ENCODE peak calls at places on chromosomes 2 and 18, in ten cellular contexts. E, N, U, O, J, G, K, V, R and M are unnamed samples.

GRCh38 chr18:8800041-8800441 is 94.7 kb downstream of the MTCL1 start:
- DNase-seq in E (peak), N (no peak), U (no peak), O (no peak), J (no peak), G (no peak), K (no peak), V (no peak), R (no peak), M (no peak)

GRCh38 chr2:195503208-195503607 is 153.8 kb upstream of the SLC39A10 start:
- DNase-seq in E (no peak), N (no peak), U (no peak), O (no peak), J (no peak), G (no peak), K (no peak), V (no peak), R (no peak), M (no peak)

GRCh38 chr2:145220496-145220895 is 700.6 kb upstream of the ZEB2 start:
- DNase-seq in E (no peak), N (no peak), U (no peak), O (no peak), J (no peak), G (no peak), K (no peak), V (no peak), R (no peak), M (no peak)

GRCh38 chr2:157355618-157356017 is 30.0 kb upstream of the ERMN start:
- DNase-seq in E (peak), N (no peak), U (no peak), O (no peak), J (no peak), G (no peak), K (no peak), V (peak), R (peak), M (no peak)

GRCh38 chr2:61419570-61419969 is 51.3 kb downstream of the USP34 start:
- DNase-seq in E (no peak), N (no peak), U (no peak), O (no peak), J (no peak), G (no peak), K (no peak), V (no peak), R (no peak), M (no peak)

GRCh38 chr2:10258726-10259125 is 44.0 kb upstream of the HPCAL1 start:
- DNase-seq in E (no peak), N (no peak), U (no peak), O (no peak), J (no peak), G (no peak), K (no peak), V (no peak), R (no peak), M (no peak)

GRCh38 chr2:167140767-167141166 is 252.5 kb downstream of the XIRP2 start:
- DNase-seq in E (peak), N (no peak), U (no peak), O (peak), J (no peak), G (no peak), K (peak), V (peak), R (peak), M (peak)

GRCh38 chr2:24451805-24452498 is 39.1 kb upstream of the NCOA1 start:
- DNase-seq in E (no peak), N (no peak), U (no peak), O (no peak), J (no peak), G (no peak), K (no peak), V (no peak), R (no peak), M (no peak)

GRCh38 chr2:96952976-96953610 is 33.3 kb downstream of the FAM178B start:
- DNase-seq in E (peak), N (no peak), U (no peak), O (no peak), J (no peak), G (no peak), K (no peak), V (no peak), R (peak), M (no peak)

GRCh38 chr2:105396254-105397024 is 2.4 kb downstream of the FHL2 start:
- DNase-seq in E (peak), N (no peak), U (no peak), O (peak), J (peak), G (no peak), K (peak), V (peak), R (peak), M (peak)

GRCh38 chr2:130389783-130390182 is 33.9 kb downstream of the PTPN18 start:
- DNase-seq in E (no peak), N (no peak), U (no peak), O (no peak), J (no peak), G (no peak), K (no peak), V (no peak), R (no peak), M (no peak)

GRCh38 chr2:147689510-147689909 is 155.3 kb upstream of the ACVR2A start:
- DNase-seq in E (no peak), N (no peak), U (no peak), O (no peak), J (no peak), G (no peak), K (no peak), V (no peak), R (no peak), M (no peak)

GRCh38 chr2:232142049-232142448 is 180.5 kb downstream of the DIS3L2 start:
- DNase-seq in E (peak), N (peak), U (peak), O (no peak), J (peak), G (peak), K (peak), V (peak), R (peak), M (no peak)

GRCh38 chr2:160742679-160743078 is 249.1 kb upstream of the RBMS1 start:
- DNase-seq in E (no peak), N (no peak), U (no peak), O (no peak), J (no peak), G (no peak), K (no peak), V (no peak), R (peak), M (no peak)

GRCh38 chr2:102116675-102117471 is 25.7 kb upstream of the IL1R1 start:
- DNase-seq in E (peak), N (no peak), U (no peak), O (no peak), J (no peak), G (no peak), K (no peak), V (no peak), R (no peak), M (no peak)

DNA sequence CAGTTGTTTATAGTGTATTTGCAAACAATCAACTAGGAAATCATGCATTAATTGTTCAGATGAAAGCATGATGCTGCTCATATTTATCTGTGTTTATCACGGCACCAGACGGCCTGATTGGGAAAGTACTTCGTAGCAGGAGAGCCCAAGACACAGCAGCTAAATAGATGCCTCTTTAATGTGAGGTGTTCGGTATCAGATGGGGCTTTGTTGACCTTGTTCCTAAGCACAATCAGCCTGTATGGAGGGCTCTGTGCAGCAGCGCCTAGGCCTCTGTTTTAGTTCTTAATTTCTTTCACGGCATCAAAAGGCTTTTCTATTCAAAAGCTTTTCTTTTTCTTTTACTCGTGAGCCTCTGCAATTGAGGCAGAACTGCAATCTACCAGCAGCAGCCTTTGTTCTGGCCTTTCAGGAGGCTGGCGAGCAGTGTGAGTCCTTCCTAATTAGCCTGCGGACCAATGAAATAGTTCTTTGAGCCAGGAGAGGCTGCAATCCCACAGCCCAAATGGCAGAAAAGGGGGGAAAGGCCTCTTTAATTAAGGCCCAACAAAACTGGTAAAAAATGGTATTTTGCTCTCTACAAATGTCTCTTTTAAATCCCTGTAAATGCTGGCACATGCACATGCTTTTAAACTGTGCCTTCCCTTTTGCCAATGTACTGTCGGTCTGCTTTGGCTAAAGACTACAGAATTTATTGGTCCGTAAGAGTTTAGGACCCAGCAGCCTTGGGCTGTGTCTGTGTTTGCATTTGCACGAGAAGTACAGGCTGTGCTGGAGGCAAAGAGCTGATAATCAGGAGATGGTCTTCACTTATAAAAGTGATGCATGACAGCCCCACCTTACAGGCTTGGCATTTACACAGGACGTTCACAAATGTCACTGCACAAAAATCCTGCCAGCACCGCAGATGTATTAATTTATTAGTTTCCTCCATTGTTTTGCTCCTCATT is 159.6 kb downstream of the RND3 start:
- DNase-seq in E (no peak), N (no peak), U (no peak), O (no peak), J (no peak), G (peak), K (no peak), V (no peak), R (no peak), M (no peak)
- H3K27ac ChIP-seq in E (no peak), N (no peak), U (no peak), O (no peak), J (no peak), G (peak), K (no peak), V (no peak), R (no peak), M (no peak)

GRCh38 chr2:95291222-95291621 is 5.9 kb upstream of the KCNIP3 start:
- DNase-seq in E (no peak), N (no peak), U (no peak), O (no peak), J (no peak), G (no peak), K (no peak), V (no peak), R (no peak), M (no peak)

GRCh38 chr2:95296036-95296435 is 1.1 kb upstream of the KCNIP3 start:
- DNase-seq in E (no peak), N (no peak), U (peak), O (no peak), J (no peak), G (peak), K (no peak), V (no peak), R (no peak), M (no peak)

GRCh38 chr2:95295376-95295775 is 1.8 kb upstream of the KCNIP3 start:
- DNase-seq in E (no peak), N (no peak), U (no peak), O (no peak), J (no peak), G (no peak), K (no peak), V (no peak), R (no peak), M (no peak)

GRCh38 chr2:95294579-95295250 is 2.4 kb upstream of the KCNIP3 start:
- DNase-seq in E (no peak), N (no peak), U (no peak), O (no peak), J (no peak), G (no peak), K (no peak), V (no peak), R (no peak), M (no peak)

GRCh38 chr2:95292623-95293260 is 4.4 kb upstream of the KCNIP3 start:
- DNase-seq in E (no peak), N (no peak), U (no peak), O (no peak), J (no peak), G (no peak), K (no peak), V (peak), R (no peak), M (no peak)
- H3K27ac ChIP-seq in E (no peak), N (no peak), U (no peak), O (no peak), J (no peak), G (no peak), K (no peak), V (peak), R (no peak), M (peak)

GRCh38 chr2:176552456-176553135 is 283.4 kb downstream of the MTX2 start:
- DNase-seq in E (peak), N (no peak), U (no peak), O (no peak), J (no peak), G (no peak), K (peak), V (no peak), R (no peak), M (no peak)
- H3K27ac ChIP-seq in E (no peak), N (no peak), U (no peak), O (peak), J (peak), G (no peak), K (no peak), V (peak), R (no peak), M (no peak)

DNA sequence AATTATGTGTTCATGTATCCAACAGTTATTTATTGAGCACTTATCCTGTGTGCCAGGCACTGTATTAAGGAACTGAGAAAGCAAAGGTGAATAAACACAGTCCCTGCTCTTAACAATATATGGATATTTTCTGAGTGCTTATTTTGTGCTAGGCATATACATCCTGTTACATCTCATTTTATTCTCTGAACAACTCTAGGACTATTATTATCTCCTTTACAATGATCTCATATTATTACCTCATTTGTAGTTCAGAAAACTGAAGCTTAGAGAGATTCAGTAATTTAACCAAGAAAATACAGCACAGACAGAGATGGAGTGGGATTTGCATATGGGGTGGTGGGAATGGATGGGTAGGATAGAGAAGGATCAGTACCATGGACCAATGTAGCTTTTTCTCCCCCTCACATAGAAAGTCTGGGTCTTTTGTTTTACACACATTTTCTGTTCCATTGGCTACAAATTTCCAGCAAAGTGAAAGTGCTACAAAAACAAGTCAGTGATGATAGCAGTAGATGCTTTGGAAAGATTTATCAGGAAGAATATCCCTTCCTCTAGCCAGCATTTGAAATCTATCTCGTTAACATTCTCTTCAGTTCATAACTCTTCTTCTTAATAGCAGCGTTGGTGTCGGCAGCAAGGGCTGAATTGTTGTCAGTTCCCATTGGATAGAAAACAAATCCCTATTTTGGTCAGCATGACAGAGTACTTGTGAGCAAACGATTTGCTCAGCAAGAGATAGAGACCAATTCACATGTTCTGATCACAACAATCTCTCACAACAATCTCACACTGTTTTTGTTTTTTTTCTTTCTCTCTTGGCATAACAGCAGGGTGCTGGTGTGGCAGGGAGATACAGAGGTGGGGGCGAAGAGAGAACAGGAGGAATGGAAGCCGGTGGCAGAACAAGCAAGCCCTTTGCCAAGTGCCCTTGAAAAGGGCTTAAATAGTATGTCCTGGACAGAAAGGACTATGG is 102.2 kb upstream of the KCTD1 start:
- DNase-seq in E (no peak), N (no peak), U (peak), O (no peak), J (no peak), G (no peak), K (no peak), V (no peak), R (no peak), M (no peak)
- H3K27ac ChIP-seq in E (no peak), N (no peak), U (peak), O (no peak), J (peak), G (no peak), K (no peak), V (no peak), R (no peak), M (no peak)

DNA sequence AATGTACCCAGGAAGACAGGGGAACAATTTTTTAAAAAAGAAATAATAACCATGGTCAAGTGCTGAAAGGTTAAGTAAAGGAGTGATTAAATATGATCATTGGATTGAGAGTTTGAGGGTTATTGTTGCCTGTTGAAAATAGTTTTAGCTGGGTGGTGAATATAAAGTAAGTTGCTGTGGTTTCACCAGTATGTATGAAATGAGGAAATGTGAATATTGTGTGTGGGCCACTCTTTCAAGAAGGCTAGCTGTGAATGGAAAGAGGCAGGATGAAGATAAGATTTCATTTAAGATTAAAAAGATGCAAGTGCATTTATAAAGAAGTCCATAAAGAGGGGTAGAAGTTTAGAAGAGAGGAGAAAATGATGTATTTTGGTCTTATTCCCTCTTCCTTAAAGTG is 53.8 kb downstream of the GULP1 start:
- DNase-seq in E (peak), N (no peak), U (no peak), O (no peak), J (no peak), G (no peak), K (no peak), V (no peak), R (peak), M (no peak)
- H3K27ac ChIP-seq in E (no peak), N (no peak), U (no peak), O (no peak), J (no peak), G (no peak), K (no peak), V (no peak), R (peak), M (no peak)

DNA sequence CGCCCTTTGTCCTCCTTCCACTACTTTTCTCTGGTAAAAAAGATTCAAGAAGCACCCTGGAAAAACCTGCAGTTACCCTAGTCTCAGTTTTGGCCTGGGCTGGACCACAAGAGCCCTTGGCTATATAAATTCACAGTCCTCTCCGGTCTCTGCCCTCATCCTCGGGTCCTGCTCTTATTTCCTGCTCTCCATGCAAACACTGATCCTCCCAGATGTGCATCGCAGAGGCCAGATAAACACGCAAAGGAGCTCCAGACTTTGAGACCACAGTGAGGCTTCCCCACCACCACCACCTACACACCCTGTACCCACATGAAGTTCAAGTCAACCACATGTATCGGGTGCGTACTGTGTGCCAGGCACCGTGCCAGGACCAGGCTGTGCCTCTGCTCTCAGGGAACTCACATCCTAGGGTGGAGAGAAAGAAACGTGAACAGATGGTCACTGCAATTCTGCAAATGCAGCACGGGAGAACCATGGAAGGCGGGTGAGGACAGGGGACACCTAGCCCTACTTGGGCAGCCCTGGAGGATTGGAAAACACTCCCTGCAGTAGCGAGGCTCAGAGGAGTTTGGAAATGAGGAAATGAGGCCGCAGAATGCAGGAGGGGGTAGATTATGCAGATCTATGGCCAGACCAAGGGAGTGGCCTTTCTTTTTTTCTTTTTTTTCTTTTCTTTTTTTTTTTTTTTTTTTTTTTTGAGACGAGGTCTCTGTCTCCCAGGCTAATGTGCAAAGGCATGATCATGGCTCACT is 7.5 kb downstream of the CTDSP1 start:
- DNase-seq in E (peak), N (peak), U (peak), O (no peak), J (peak), G (peak), K (peak), V (peak), R (no peak), M (no peak)
- H3K27ac ChIP-seq in E (peak), N (peak), U (peak), O (peak), J (peak), G (peak), K (peak), V (peak), R (peak), M (peak)

DNA sequence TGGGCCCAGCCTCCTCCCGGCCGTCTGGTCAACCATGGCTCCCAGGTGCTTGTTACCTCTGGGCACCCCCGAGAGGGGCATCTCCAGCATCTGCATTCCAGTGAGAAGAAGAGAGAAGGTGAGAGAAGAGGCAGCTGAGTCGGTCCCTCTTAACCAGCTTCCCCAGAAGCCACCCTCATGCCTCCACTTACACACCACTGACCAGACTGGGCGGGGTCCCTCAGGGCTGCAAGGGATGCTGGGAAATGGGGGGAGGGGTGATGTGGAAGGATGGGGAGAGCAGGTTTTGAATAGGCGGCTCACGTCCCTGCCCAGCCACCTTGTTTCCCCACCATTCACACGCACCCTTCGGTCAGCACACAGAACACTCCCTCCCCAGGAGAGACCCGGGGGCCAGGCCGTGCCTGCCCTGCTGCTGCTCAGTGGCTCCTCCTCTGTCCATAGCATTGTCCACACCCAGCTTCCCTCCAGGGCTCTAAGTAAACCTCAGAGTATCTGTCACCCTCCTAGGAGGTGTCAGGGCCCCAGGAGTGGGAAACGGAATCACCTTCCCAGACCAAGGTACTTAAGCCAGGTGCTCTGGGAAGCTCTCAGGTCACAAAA is 34.7 kb downstream of the GBX2 start:
- DNase-seq in E (no peak), N (no peak), U (no peak), O (no peak), J (no peak), G (no peak), K (no peak), V (no peak), R (no peak), M (no peak)
- H3K27ac ChIP-seq in E (no peak), N (no peak), U (no peak), O (no peak), J (no peak), G (no peak), K (no peak), V (no peak), R (no peak), M (no peak)